ENCODE peak calls at places on chromosome 15, in nine cellular contexts. S is K562, I is vagina, P is ovary, V is stomach, W is breast epithelium, F is Peyer's patch, T is esophagus muscularis mucosa, E is A549. K is an unnamed sample.

GRCh38 chr15:71080705-71081104 is 34.6 kb upstream of the THSD4 start:
- DNase-seq in S (no peak), I (no peak), P (no peak), V (no peak), W (no peak), F (no peak), T (no peak), E (peak), K (no peak)

GRCh38 chr15:82551646-82552247 is 11.5 kb upstream of the RPS17 start:
- DNase-seq in S (no peak), I (no peak), P (no peak), V (no peak), W (no peak), F (no peak), T (no peak), E (no peak), K (no peak)

GRCh38 chr15:81372571-81372970 is 1.4 kb downstream of the TMC3 start:
- DNase-seq in S (no peak), I (no peak), P (no peak), V (no peak), W (no peak), F (no peak), T (no peak), E (no peak), K (no peak)

GRCh38 chr15:96330064-96330449 is 443 bp upstream of the NR2F2 start:
- DNase-seq in S (no peak), I (no peak), P (no peak), V (no peak), W (peak), F (no peak), T (no peak), E (peak), K (peak)

GRCh38 chr15:53716909-53717878 is 42.3 kb downstream of the WDR72 start:
- DNase-seq in S (no peak), I (no peak), P (no peak), V (no peak), W (no peak), F (no peak), T (no peak), E (peak), K (no peak)

GRCh38 chr15:58994906-58995453 is 7.5 kb downstream of the RNF111 start:
- DNase-seq in S (no peak), I (no peak), P (no peak), V (no peak), W (no peak), F (no peak), T (no peak), E (no peak), K (no peak)

GRCh38 chr15:80694624-80695098 is 449 bp upstream of the ABHD17C start:
- DNase-seq in S (peak), I (no peak), P (peak), V (no peak), W (no peak), F (no peak), T (no peak), E (peak), K (peak)

GRCh38 chr15:96585634-96586386 is 255.3 kb downstream of the NR2F2 start:
- DNase-seq in S (peak), I (no peak), P (no peak), V (no peak), W (no peak), F (no peak), T (no peak), E (no peak), K (no peak)

GRCh38 chr15:90553248-90553745 is 23.6 kb downstream of the CRTC3 start:
- DNase-seq in S (no peak), I (no peak), P (no peak), V (no peak), W (no peak), F (no peak), T (no peak), E (no peak), K (no peak)

GRCh38 chr15:90638241-90638691 is 78.9 kb upstream of the BLM start:
- DNase-seq in S (no peak), I (no peak), P (no peak), V (no peak), W (no peak), F (no peak), T (no peak), E (no peak), K (no peak)

GRCh38 chr15:45064386-45064785 is 41.4 kb downstream of the SORD start:
- DNase-seq in S (no peak), I (no peak), P (no peak), V (peak), W (no peak), F (no peak), T (no peak), E (no peak), K (no peak)

GRCh38 chr15:87269566-87269965 is 987.0 kb downstream of the NTRK3 start:
- DNase-seq in S (no peak), I (no peak), P (no peak), V (no peak), W (no peak), F (no peak), T (no peak), E (no peak), K (no peak)

GRCh38 chr15:76196286-76196948 is 114.9 kb downstream of the ETFA start:
- DNase-seq in S (peak), I (no peak), P (peak), V (peak), W (peak), F (peak), T (no peak), E (peak), K (peak)

GRCh38 chr15:80999623-81000036 is 1.1 kb upstream of the TLNRD1 start:
- DNase-seq in S (peak), I (no peak), P (no peak), V (peak), W (peak), F (peak), T (no peak), E (no peak), K (no peak)

GRCh38 chr15:41695750-41696436 is 35.7 kb downstream of the MGA start:
- DNase-seq in S (peak), I (no peak), P (no peak), V (no peak), W (no peak), F (no peak), T (no peak), E (peak), K (peak)

GRCh38 chr15:58988011-58988785 is 735 bp downstream of the RNF111 start:
- DNase-seq in S (peak), I (no peak), P (peak), V (peak), W (peak), F (peak), T (peak), E (peak), K (peak)

GRCh38 chr15:36579792-36580431 is 486 bp downstream of the CDIN1 start:
- DNase-seq in S (no peak), I (no peak), P (no peak), V (peak), W (no peak), F (no peak), T (no peak), E (no peak), K (peak)

GRCh38 chr15:34953851-34954250 is 15.7 kb downstream of the AQR start:
- DNase-seq in S (no peak), I (no peak), P (no peak), V (no peak), W (no peak), F (no peak), T (no peak), E (no peak), K (no peak)

GRCh38 chr15:31483924-31484368 is 157.3 kb downstream of the KLF13 start:
- DNase-seq in S (no peak), I (no peak), P (no peak), V (peak), W (no peak), F (no peak), T (no peak), E (no peak), K (peak)

GRCh38 chr15:70453238-70453637 is 310.1 kb downstream of the UACA start:
- DNase-seq in S (no peak), I (no peak), P (no peak), V (no peak), W (no peak), F (no peak), T (no peak), E (no peak), K (no peak)

GRCh38 chr15:31235298-31236183 is 91.1 kb upstream of the KLF13 start:
- DNase-seq in S (no peak), I (no peak), P (peak), V (peak), W (no peak), F (no peak), T (no peak), E (peak), K (peak)

GRCh38 chr15:64216161-64216560 is 53.3 kb upstream of the PPIB start:
- DNase-seq in S (no peak), I (no peak), P (no peak), V (no peak), W (no peak), F (no peak), T (no peak), E (no peak), K (no peak)

GRCh38 chr15:77455696-77456293 is 35.1 kb downstream of the HMG20A start:
- DNase-seq in S (no peak), I (no peak), P (no peak), V (no peak), W (no peak), F (no peak), T (no peak), E (no peak), K (no peak)

GRCh38 chr15:52257734-52258062 is 37.9 kb downstream of the MYO5C start:
- DNase-seq in S (no peak), I (no peak), P (no peak), V (no peak), W (no peak), F (no peak), T (no peak), E (no peak), K (no peak)

GRCh38 chr15:58146734-58147133 is 8.6 kb downstream of the AQP9 start:
- DNase-seq in S (no peak), I (no peak), P (no peak), V (no peak), W (no peak), F (no peak), T (no peak), E (peak), K (no peak)

GRCh38 chr15:92949604-92950249 is 49.6 kb downstream of the CHD2 start:
- DNase-seq in S (no peak), I (no peak), P (no peak), V (no peak), W (no peak), F (no peak), T (no peak), E (peak), K (no peak)

GRCh38 chr15:56244237-56244810 is 645 bp upstream of the RFX7 start:
- DNase-seq in S (peak), I (no peak), P (peak), V (peak), W (no peak), F (peak), T (peak), E (peak), K (peak)

GRCh38 chr15:72584006-72584405 is 70.5 kb upstream of the GOLGA6B start:
- DNase-seq in S (no peak), I (no peak), P (no peak), V (no peak), W (no peak), F (no peak), T (no peak), E (no peak), K (no peak)

GRCh38 chr15:79091204-79091867 is 756 bp upstream of the RASGRF1 start:
- DNase-seq in S (no peak), I (peak), P (no peak), V (no peak), W (no peak), F (no peak), T (no peak), E (peak), K (no peak)

GRCh38 chr15:64574220-64574994 is 114.0 kb downstream of the ZNF609 start:
- DNase-seq in S (no peak), I (no peak), P (no peak), V (no peak), W (no peak), F (no peak), T (no peak), E (no peak), K (no peak)

GRCh38 chr15:50250789-50251394 is 14.6 kb downstream of the HDC start:
- DNase-seq in S (no peak), I (no peak), P (no peak), V (no peak), W (no peak), F (no peak), T (no peak), E (no peak), K (no peak)

GRCh38 chr15:73127302-73127936 is 75.2 kb downstream of the NEO1 start:
- DNase-seq in S (peak), I (no peak), P (no peak), V (no peak), W (no peak), F (no peak), T (no peak), E (peak), K (peak)

GRCh38 chr15:101017041-101017754 is 98.0 kb downstream of the LRRK1 start:
- DNase-seq in S (no peak), I (peak), P (no peak), V (no peak), W (no peak), F (no peak), T (peak), E (peak), K (peak)

GRCh38 chr15:39125904-39126303 is 455.0 kb upstream of the THBS1 start:
- DNase-seq in S (peak), I (no peak), P (no peak), V (no peak), W (no peak), F (no peak), T (no peak), E (peak), K (peak)

GRCh38 chr15:38134252-38134651 is 118.4 kb upstream of the SPRED1 start:
- DNase-seq in S (no peak), I (no peak), P (no peak), V (no peak), W (no peak), F (no peak), T (no peak), E (no peak), K (peak)

GRCh38 chr15:78206326-78207109 is 27.8 kb downstream of the ACSBG1 start:
- DNase-seq in S (no peak), I (no peak), P (no peak), V (peak), W (no peak), F (no peak), T (no peak), E (no peak), K (peak)

GRCh38 chr15:49751191-49751590 is 130.3 kb downstream of the DTWD1 start:
- DNase-seq in S (no peak), I (no peak), P (no peak), V (no peak), W (no peak), F (no peak), T (no peak), E (no peak), K (no peak)

GRCh38 chr15:31848621-31849020 is 181.7 kb upstream of the CHRNA7 start:
- DNase-seq in S (no peak), I (no peak), P (no peak), V (no peak), W (no peak), F (no peak), T (peak), E (no peak), K (no peak)

GRCh38 chr15:45549831-45550230 is 27.3 kb upstream of the SLC30A4 start:
- DNase-seq in S (no peak), I (no peak), P (no peak), V (no peak), W (no peak), F (no peak), T (no peak), E (no peak), K (no peak)

DNA sequence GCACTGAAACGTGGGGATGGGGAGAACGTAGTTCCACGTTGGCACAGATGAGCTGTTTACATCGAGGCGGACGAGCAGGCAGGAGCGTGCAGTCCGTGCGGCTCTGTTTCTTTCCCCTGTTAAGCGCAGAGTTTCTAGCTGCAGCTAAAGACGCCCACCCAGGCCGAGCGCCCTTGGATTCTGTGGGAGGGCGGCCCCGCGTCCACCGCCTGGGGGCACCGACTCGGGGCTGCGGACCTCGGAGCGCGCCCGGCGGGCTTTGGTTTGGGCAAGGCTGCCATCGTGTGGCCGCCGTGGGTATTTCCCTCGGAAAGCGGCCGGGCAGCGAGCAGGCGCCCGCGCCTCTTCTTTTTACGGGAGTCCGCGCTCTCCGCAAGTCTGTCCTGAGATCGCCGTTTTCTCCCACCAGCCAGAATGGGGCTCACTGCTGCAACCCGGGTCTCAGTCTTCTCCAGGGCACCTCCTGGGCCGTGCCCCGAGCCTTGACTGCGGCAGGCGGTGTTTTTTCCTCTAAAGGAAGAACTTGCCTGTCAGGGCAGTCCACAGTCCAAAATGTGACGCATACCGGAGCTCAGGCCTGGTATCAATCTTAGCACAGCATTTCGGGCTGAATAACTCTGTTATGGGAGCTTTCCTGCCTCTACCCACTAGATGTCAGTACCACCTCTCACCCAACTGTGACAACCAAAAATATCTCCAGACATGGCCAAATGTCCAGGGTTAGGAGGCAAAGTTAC is 219.9 kb upstream of the IGF1R start:
- DNase-seq in S (peak), I (no peak), P (peak), V (peak), W (peak), F (peak), T (no peak), E (peak), K (peak)
- H3K4me3 ChIP-seq in S (no peak), I (peak), P (peak), V (peak), W (peak), F (peak), T (peak), E (peak), K (peak)

GRCh38 chr15:74642328-74642723 is 26.7 kb downstream of the CLK3 start:
- DNase-seq in S (no peak), I (no peak), P (no peak), V (peak), W (no peak), F (no peak), T (no peak), E (no peak), K (no peak)
- H3K27ac ChIP-seq in S (peak), I (peak), P (no peak), V (peak), W (peak), F (no peak), T (no peak), E (no peak), K (peak)

GRCh38 chr15:68578175-68578959 is 426 bp upstream of the CORO2B start:
- DNase-seq in S (no peak), I (no peak), P (peak), V (peak), W (no peak), F (peak), T (no peak), E (peak), K (peak)
- TF ChIP-seq POLR2A in S (no peak), I (no peak), P (peak), V (no peak), W (no peak), F (no peak), T (no peak), E (no peak), K (no peak)

GRCh38 chr15:74138642-74139041 is 8.3 kb downstream of the ISLR2 start:
- DNase-seq in S (no peak), I (no peak), P (no peak), V (no peak), W (no peak), F (no peak), T (no peak), E (no peak), K (no peak)

GRCh38 chr15:74134387-74135027 is 4.1 kb downstream of the ISLR2 start:
- DNase-seq in S (no peak), I (no peak), P (no peak), V (peak), W (no peak), F (peak), T (no peak), E (peak), K (peak)

GRCh38 chr15:74137544-74137920 is 7.1 kb downstream of the ISLR2 start:
- DNase-seq in S (no peak), I (no peak), P (no peak), V (no peak), W (no peak), F (no peak), T (no peak), E (no peak), K (no peak)

GRCh38 chr15:74135041-74135565 is 4.7 kb downstream of the ISLR2 start:
- DNase-seq in S (no peak), I (no peak), P (no peak), V (no peak), W (no peak), F (no peak), T (no peak), E (no peak), K (no peak)

GRCh38 chr15:74136584-74137543 is 6.5 kb downstream of the ISLR2 start:
- DNase-seq in S (no peak), I (no peak), P (no peak), V (no peak), W (no peak), F (no peak), T (no peak), E (no peak), K (no peak)
- H3K4me3 ChIP-seq in S (no peak), I (peak), P (peak), V (peak), W (peak), F (peak), T (peak), E (peak), K (peak)

GRCh38 chr15:69081310-69082004 is 67.0 kb downstream of the NOX5 start:
- DNase-seq in S (no peak), I (no peak), P (peak), V (no peak), W (no peak), F (no peak), T (no peak), E (no peak), K (peak)
- H3K27ac ChIP-seq in S (no peak), I (peak), P (no peak), V (peak), W (peak), F (peak), T (peak), E (no peak), K (no peak)

DNA sequence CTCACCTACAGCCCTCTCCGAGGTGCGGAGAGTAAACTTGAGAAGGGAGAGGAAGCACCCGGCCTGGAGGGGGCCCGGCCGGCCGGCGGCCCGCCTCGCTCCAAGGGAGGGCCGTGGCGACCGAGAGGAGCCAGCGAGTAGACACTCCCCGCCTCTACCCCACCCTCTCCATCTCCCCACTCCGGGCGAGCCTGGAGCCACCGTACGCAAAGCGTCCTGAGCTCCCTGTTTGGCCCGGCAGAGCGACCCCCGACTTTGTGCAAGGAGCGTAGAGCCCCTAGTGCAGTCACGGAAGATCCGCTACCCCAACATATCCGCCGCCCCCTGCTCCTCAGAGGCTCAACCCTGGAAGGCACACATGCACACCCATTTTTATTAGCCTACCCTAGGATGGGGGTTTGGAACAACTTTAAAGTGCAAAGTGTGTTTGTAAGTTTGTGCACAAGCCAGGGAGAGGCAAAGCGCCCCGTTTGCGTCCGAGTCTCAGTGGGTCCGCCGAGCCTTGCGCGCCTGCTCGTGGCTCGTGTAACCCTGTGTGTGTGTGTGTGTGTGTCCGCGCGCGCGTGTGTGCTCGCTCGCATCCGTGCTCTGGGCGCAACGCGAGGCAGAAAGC is 508 bp upstream of the SMAD6 start:
- DNase-seq in S (no peak), I (no peak), P (peak), V (peak), W (no peak), F (no peak), T (no peak), E (peak), K (peak)
- TF ChIP-seq POLR2A in S (peak), I (no peak), P (no peak), V (no peak), W (no peak), F (no peak), T (no peak), E (no peak), K (no peak)

DNA sequence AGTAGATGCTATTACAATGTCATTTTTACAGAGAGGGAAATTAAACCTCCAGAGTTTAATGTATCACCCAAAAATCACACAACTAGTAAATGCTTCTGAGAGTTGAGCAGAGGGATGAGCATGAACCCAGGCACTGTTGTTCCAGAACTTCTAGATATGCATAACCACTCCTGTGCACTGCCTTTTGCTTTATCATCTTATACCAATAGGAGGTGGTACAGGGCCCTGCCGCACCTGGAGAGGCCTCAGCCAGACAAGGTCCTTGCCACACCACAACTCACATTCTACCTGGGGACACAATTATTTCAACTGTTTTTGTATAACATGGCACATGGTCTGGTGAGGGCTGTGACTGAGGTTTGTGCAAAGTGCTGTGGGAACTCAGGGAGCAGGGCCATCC is 78.5 kb upstream of the NTRK3 start:
- DNase-seq in S (no peak), I (no peak), P (no peak), V (no peak), W (no peak), F (no peak), T (no peak), E (no peak), K (no peak)
- H3K4me3 ChIP-seq in S (no peak), I (no peak), P (no peak), V (no peak), W (no peak), F (no peak), T (no peak), E (no peak), K (no peak)